ENCODE peak calls at places on chromosomes 3 and 15, in five cellular contexts. C, L, S, K and X are unnamed samples.
A peak's percentile ranks its signal among the peaks of the same experiment; 100 is the strongest.

GRCh38 chr3:153767601-153768558 is 353.3 kb upstream of the ARHGEF26 start:
- DNase-seq in C (no peak), L (no peak), S (no peak), K (no peak), X (no peak)

GRCh38 chr3:122959339-122959738 is 68.2 kb downstream of the SEMA5B start:
- DNase-seq in C (no peak), L (no peak), S (no peak), K (no peak), X (no peak)

GRCh38 chr3:140143670-140144069 is 208.7 kb downstream of the CLSTN2 start:
- DNase-seq in C (no peak), L (no peak), S (no peak), K (no peak), X (no peak)

GRCh38 chr3:13749063-13749764 is 130.7 kb downstream of the WNT7A start:
- DNase-seq in C (no peak), L (no peak), S (no peak), K (no peak), X (no peak)

GRCh38 chr15:31024330-31024729 is 32.9 kb upstream of the MTMR10 start:
- DNase-seq in C (no peak), L (no peak), S (no peak), K (no peak), X (no peak)

GRCh38 chr15:94098877-94099606 is 132.3 kb upstream of the MCTP2 start:
- DNase-seq in C (no peak), L (no peak), S (no peak), K (no peak), X (no peak)

GRCh38 chr3:55488398-55489055 is 1.4 kb upstream of the WNT5A start:
- DNase-seq in C (no peak), L (no peak), S (peak; percentile 57), K (no peak), X (no peak)

GRCh38 chr3:115922681-115923347 is 299.5 kb downstream of the GAP43 start:
- DNase-seq in C (peak; percentile 16), L (no peak), S (no peak), K (no peak), X (no peak)

GRCh38 chr15:84816694-84817460 is at the start of gene ALPK3:
- DNase-seq in C (no peak), L (no peak), S (no peak), K (no peak), X (no peak)

GRCh38 chr3:73605388-73605787 is 19.4 kb downstream of the PDZRN3 start:
- DNase-seq in C (no peak), L (no peak), S (no peak), K (no peak), X (no peak)

GRCh38 chr15:90560229-90560771 is 30.6 kb downstream of the CRTC3 start:
- DNase-seq in C (no peak), L (no peak), S (no peak), K (no peak), X (no peak)

GRCh38 chr15:36484038-36484778 is 95.2 kb upstream of the CDIN1 start:
- DNase-seq in C (no peak), L (no peak), S (no peak), K (no peak), X (no peak)

GRCh38 chr3:43758826-43759225 is 68.1 kb downstream of the ABHD5 start:
- DNase-seq in C (no peak), L (no peak), S (no peak), K (no peak), X (peak; percentile 26)

GRCh38 chr15:101404245-101404644 is 85.3 kb downstream of the PCSK6 start:
- DNase-seq in C (no peak), L (no peak), S (no peak), K (no peak), X (no peak)

GRCh38 chr3:121629601-121630000 is 31.1 kb downstream of the HCLS1 start:
- DNase-seq in C (no peak), L (no peak), S (no peak), K (no peak), X (no peak)

GRCh38 chr3:122315619-122316018 is 9.4 kb upstream of the CSTA start:
- DNase-seq in C (no peak), L (no peak), S (no peak), K (no peak), X (no peak)

GRCh38 chr3:149016669-149017541 is 25.6 kb downstream of the GYG1 start:
- DNase-seq in C (no peak), L (no peak), S (no peak), K (no peak), X (no peak)

GRCh38 chr15:30023798-30024295 is 58.9 kb upstream of the GOLGA8J start:
- DNase-seq in C (no peak), L (no peak), S (no peak), K (no peak), X (no peak)

GRCh38 chr3:113746955-113747718 is at the start of gene ATP6V1A:
- DNase-seq in C (no peak), L (peak; percentile 41), S (peak; percentile 51), K (peak; percentile 24), X (peak; percentile 39)

GRCh38 chr3:15579071-15579470 is 22.3 kb downstream of the HACL1 start:
- DNase-seq in C (no peak), L (no peak), S (no peak), K (no peak), X (no peak)